ENCODE peak calls at places on chromosomes 1 and 21, in seven cellular contexts. U is fibroblast of lung, Z is cardiac muscle cell, V is HCT116, K is PC-3, C is transverse colon, D is H9. Y is an unnamed sample.
A peak's percentile ranks its signal among the peaks of the same experiment; 100 is the strongest.

GRCh38 chr1:40899230-40899870 is 37.2 kb upstream of the CITED4 start:
- DNase-seq in D (peak; percentile 63), Z (no peak), K (peak; percentile 94), U (no peak), C (no peak), V (peak; percentile 69), Y (no peak)

GRCh38 chr1:228397454-228397786 is 9.2 kb downstream of the TRIM11 start:
- DNase-seq in C (no peak), V (no peak), D (peak; percentile 12), K (no peak), Z (no peak), U (no peak), Y (no peak)

GRCh38 chr1:46369542-46370213 is 24.4 kb upstream of the FAAH start:
- DNase-seq in Z (peak; percentile 13), V (no peak), C (no peak), D (no peak), U (no peak), K (no peak), Y (no peak)

GRCh38 chr1:217048104-217048707 is 325.0 kb upstream of the ESRRG start:
- DNase-seq in Z (peak; percentile 21), K (peak; percentile 37), C (no peak), V (no peak), U (no peak), D (peak; percentile 80), Y (no peak)

GRCh38 chr1:156471496-156472490 is 28.8 kb downstream of the MEF2D start:
- DNase-seq in K (peak; percentile 98), C (peak; percentile 90), U (no peak), V (no peak), Z (peak; percentile 40), D (no peak), Y (peak; percentile 89)

GRCh38 chr1:226708342-226708780 is 30.7 kb downstream of the ITPKB start:
- DNase-seq in D (no peak), Z (peak; percentile 55), K (peak; percentile 63), V (no peak), C (no peak), U (peak; percentile 73), Y (no peak)

GRCh38 chr1:228358039-228358763 is 48.4 kb downstream of the TRIM11 start:
- DNase-seq in K (peak; percentile 46), C (no peak), V (no peak), Z (no peak), U (no peak), D (no peak), Y (no peak)

GRCh38 chr1:91553196-91553595 is 52.5 kb downstream of the CDC7 start:
- DNase-seq in V (no peak), U (peak; percentile 92), C (no peak), Z (peak; percentile 83), D (no peak), K (peak; percentile 42), Y (no peak)

GRCh38 chr1:112869895-112870294 is 86.1 kb downstream of the SLC16A1 start:
- DNase-seq in V (no peak), U (no peak), K (no peak), Z (no peak), C (no peak), D (no peak), Y (no peak)

GRCh38 chr1:47201179-47201578 is 11.3 kb upstream of the PDZK1IP1 start:
- DNase-seq in V (no peak), D (no peak), Z (peak; percentile 61), K (no peak), U (no peak), C (no peak), Y (no peak)

GRCh38 chr21:45531393-45532215 is 10.6 kb downstream of the SLC19A1 start:
- DNase-seq in D (no peak), K (no peak), U (no peak), V (no peak), C (peak; percentile 9), Z (no peak), Y (peak; percentile 11)

GRCh38 chr21:44880762-44881585 is 7.5 kb upstream of the PTTG1IP start:
- DNase-seq in C (no peak), V (no peak), U (peak; percentile 20), K (peak; percentile 72), D (no peak), Z (peak; percentile 80), Y (no peak)

GRCh38 chr1:228089520-228090380 is 7.2 kb downstream of the ARF1 start:
- DNase-seq in C (peak; percentile 10), Z (no peak), U (no peak), K (no peak), D (no peak), V (no peak), Y (peak; percentile 8)

GRCh38 chr1:175050992-175051391 is 16.6 kb upstream of the TNN start:
- DNase-seq in C (no peak), Z (no peak), V (no peak), K (no peak), D (no peak), U (no peak), Y (no peak)

GRCh38 chr1:53043271-53043670 is 18.7 kb upstream of the PODN start:
- DNase-seq in Z (peak; percentile 36), U (peak; percentile 47), V (no peak), C (no peak), D (no peak), K (no peak), Y (no peak)

GRCh38 chr1:39960461-39960958 is 5.6 kb downstream of the MFSD2A start:
- DNase-seq in D (no peak), V (no peak), K (no peak), C (peak; percentile 74), Z (no peak), U (no peak), Y (peak; percentile 27)

GRCh38 chr1:17276568-17276967 is 27.7 kb downstream of the PADI3 start:
- DNase-seq in V (no peak), D (no peak), Z (peak; percentile 53), K (peak; percentile 94), U (no peak), C (no peak), Y (no peak)

GRCh38 chr1:219416598-219417238 is 196.2 kb downstream of the ZC3H11B start:
- DNase-seq in C (peak; percentile 59), V (peak; percentile 45), K (peak; percentile 91), U (peak; percentile 64), D (peak; percentile 67), Z (peak; percentile 71), Y (peak; percentile 21)

GRCh38 chr1:176696109-176696508 is 233.1 kb downstream of the PAPPA2 start:
- DNase-seq in C (no peak), D (peak; percentile 64), K (peak; percentile 69), U (peak; percentile 47), V (no peak), Z (no peak), Y (no peak)

GRCh38 chr1:229880271-229881170 is 186.5 kb upstream of the GALNT2 start:
- DNase-seq in U (no peak), V (no peak), C (no peak), Z (no peak), K (no peak), D (no peak), Y (no peak)

GRCh38 chr1:7539772-7540175 is 231.3 kb upstream of the VAMP3 start:
- DNase-seq in U (no peak), V (peak; percentile 67), D (peak; percentile 90), C (peak; percentile 43), Z (peak; percentile 17), K (peak; percentile 69), Y (no peak)

GRCh38 chr1:221602866-221603265 is 139.0 kb downstream of the DUSP10 start:
- DNase-seq in Z (no peak), D (no peak), U (peak; percentile 32), K (peak; percentile 90), V (no peak), C (no peak), Y (no peak)

GRCh38 chr21:31606081-31606874 is 53.2 kb upstream of the SOD1 start:
- DNase-seq in Z (no peak), C (no peak), D (no peak), U (no peak), V (no peak), K (peak; percentile 67), Y (no peak)

GRCh38 chr1:52142220-52143153 is 598 bp downstream of the ZFYVE9 start:
- DNase-seq in V (no peak), U (peak; percentile 54), C (peak; percentile 36), D (peak; percentile 54), K (peak; percentile 56), Z (peak; percentile 71), Y (peak; percentile 40)

GRCh38 chr1:14887936-14888335 is 265.6 kb upstream of the TMEM51 start:
- DNase-seq in C (no peak), U (no peak), D (no peak), V (no peak), Z (no peak), K (no peak), Y (no peak)

GRCh38 chr1:19089524-19089923 is 120.5 kb downstream of the UBR4 start:
- DNase-seq in C (no peak), Z (no peak), V (no peak), D (no peak), K (no peak), U (no peak), Y (no peak)

GRCh38 chr1:79259390-79260336 is 253.1 kb upstream of the ADGRL4 start:
- DNase-seq in K (peak; percentile 56), D (no peak), C (no peak), Z (peak; percentile 67), U (peak; percentile 72), V (no peak), Y (no peak)

GRCh38 chr1:160606611-160607010 is 27.3 kb upstream of the CD84 start:
- DNase-seq in C (no peak), K (no peak), Z (no peak), D (no peak), V (no peak), U (no peak), Y (no peak)
- H3K27ac ChIP-seq in C (no peak overlapping the region), K (no peak overlapping the region), Z (no peak overlapping the region), D (no peak overlapping the region), V (no peak overlapping the region), U (no peak overlapping the region), Y (no peak overlapping the region)

GRCh38 chr1:246809473-246809872 is 85.3 kb downstream of the SCCPDH start:
- DNase-seq in V (no peak), Z (no peak), K (no peak), D (no peak), C (no peak), U (no peak), Y (no peak)
- TF ChIP-seq CTCF in V (peak; percentile 21), Z (no peak), K (peak; percentile 42), D (peak; percentile 31), C (no peak), U (no peak), Y (no peak)

DNA sequence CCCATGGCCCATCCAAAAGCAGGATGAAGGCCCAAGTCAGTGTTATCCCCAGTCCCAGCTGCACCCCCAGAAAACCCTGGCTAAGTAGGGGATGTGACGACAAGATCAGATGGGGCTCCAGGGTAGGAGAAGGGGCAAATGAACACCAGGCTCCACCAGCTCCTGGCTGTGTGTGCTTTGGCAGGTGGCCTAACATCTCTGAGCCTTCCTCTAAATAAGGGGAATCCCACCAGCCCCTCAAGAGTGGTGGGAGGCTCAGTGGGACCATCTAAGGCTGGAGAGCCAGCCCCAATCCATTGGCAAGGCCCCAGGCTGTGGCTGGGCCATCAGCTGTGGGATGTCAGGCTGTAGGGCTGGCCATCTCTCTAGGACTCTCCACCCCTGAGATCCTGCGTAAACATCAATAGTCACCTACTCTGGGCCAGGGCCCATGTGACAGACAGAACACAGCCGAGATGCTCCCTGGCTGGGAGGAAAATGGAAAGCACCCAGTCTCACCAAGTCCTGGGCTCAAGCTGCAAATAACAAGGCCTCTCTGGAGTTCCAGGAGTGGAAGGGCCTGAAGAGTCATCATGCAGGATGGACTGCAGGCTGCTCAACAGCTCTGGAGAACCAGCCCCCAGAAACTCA is 7.5 kb downstream of the SDC3 start:
- DNase-seq in Z (no peak), C (no peak), V (no peak), K (no peak), U (no peak), D (no peak), Y (no peak)
- H3K4me1 ChIP-seq in Z (peaks cover under 1% of the 10 kb centered on the region), C (peaks cover 27% of the 10 kb centered on the region), V (no peaks in the 10 kb centered on the region), K (peaks cover 6% of the 10 kb centered on the region), U (peaks cover 19% of the 10 kb centered on the region), D (no peaks in the 10 kb centered on the region), Y (peaks cover 34% of the 10 kb centered on the region)

GRCh38 chr1:201774224-201774982 is 54.6 kb upstream of the IPO9 start:
- DNase-seq in U (peak; percentile 66), C (no peak), D (no peak), Z (peak; percentile 89), K (no peak), V (no peak), Y (no peak)
- H3K27ac ChIP-seq in U (no peak overlapping the region), C (no peak overlapping the region), D (no peak overlapping the region), Z (peak overlapping the region; percentile 66), K (no peak overlapping the region), V (no peak overlapping the region), Y (peak overlapping the region; percentile 78)